ENCODE peak calls at places on chromosomes 5 and 9, in four cellular contexts. J, G, T and F are unnamed samples.
A peak's percentile ranks its signal among the peaks of the same experiment; 100 is the strongest.

GRCh38 chr5:95280692-95281091 is 4.2 kb downstream of the MCTP1 start:
- DNase-seq in J (no peak), G (no peak), T (no peak), F (no peak)

GRCh38 chr5:79878721-79879336 is 112.2 kb downstream of the MTX3 start:
- DNase-seq in J (peak; percentile 32), G (peak; percentile 13), T (no peak), F (peak; percentile 47)

GRCh38 chr5:122076023-122076422 is 2.0 kb downstream of the LOX start:
- DNase-seq in J (no peak), G (peak; percentile 88), T (no peak), F (no peak)

GRCh38 chr5:180629703-180630382 is 19.6 kb downstream of the FLT4 start:
- DNase-seq in J (no peak), G (no peak), T (no peak), F (no peak)

GRCh38 chr9:136619742-136620440 is 42.8 kb upstream of the EGFL7 start:
- DNase-seq in J (no peak), G (peak; percentile 65), T (no peak), F (no peak)

GRCh38 chr9:93884808-93885207 is 70.3 kb downstream of the BARX1 start:
- DNase-seq in J (no peak), G (no peak), T (no peak), F (no peak)

GRCh38 chr9:3386753-3387152 is 139.0 kb downstream of the RFX3 start:
- DNase-seq in J (no peak), G (no peak), T (no peak), F (no peak)

GRCh38 chr9:125631391-125632085 is 75.5 kb downstream of the MAPKAP1 start:
- DNase-seq in J (peak; percentile 71), G (peak; percentile 62), T (no peak), F (peak; percentile 31)

GRCh38 chr9:74285075-74285474 is 212.1 kb upstream of the RORB start:
- DNase-seq in J (no peak), G (no peak), T (no peak), F (no peak)

GRCh38 chr5:65651144-65651543 is 26.3 kb downstream of the SHLD3 start:
- DNase-seq in J (no peak), G (peak; percentile 73), T (no peak), F (no peak)

GRCh38 chr9:127539982-127540663 is 72.0 kb upstream of the STXBP1 start:
- DNase-seq in J (no peak), G (no peak), T (no peak), F (no peak)

GRCh38 chr9:110950041-110950645 is 88.1 kb downstream of the LPAR1 start:
- DNase-seq in J (no peak), G (no peak), T (no peak), F (no peak)

GRCh38 chr9:110952018-110952864 is 86.0 kb downstream of the LPAR1 start:
- DNase-seq in J (no peak), G (no peak), T (no peak), F (no peak)

GRCh38 chr9:110947645-110948044 is 90.6 kb downstream of the LPAR1 start:
- DNase-seq in J (no peak), G (no peak), T (no peak), F (no peak)

GRCh38 chr9:110954822-110955291 is 83.4 kb downstream of the LPAR1 start:
- DNase-seq in J (no peak), G (no peak), T (no peak), F (no peak)

DNA sequence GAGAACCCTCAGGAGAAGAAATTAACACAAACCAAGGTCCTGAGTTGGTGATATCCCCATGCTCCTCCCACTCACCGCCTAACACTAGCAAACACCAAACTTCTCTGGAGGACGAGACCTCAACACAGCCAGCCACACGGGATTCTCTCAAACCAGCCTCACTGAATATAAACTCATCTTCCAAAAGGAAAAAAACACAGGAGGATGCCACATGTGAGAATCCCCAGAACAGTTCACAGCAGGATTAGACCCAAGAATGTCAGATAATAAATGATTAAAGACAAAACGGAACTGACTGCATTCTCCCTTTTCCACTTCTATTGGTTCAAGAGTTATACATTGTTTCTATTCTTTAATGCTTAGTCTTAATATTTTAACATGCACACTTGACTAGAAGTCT is 89.2 kb downstream of the LPAR1 start:
- DNase-seq in J (no peak), G (no peak), T (no peak), F (no peak)
- TF ChIP-seq TAF1 in J (no peak), G (no peak), T (no peak), F (no peak)

GRCh38 chr5:24646915-24647314 is 2.1 kb upstream of the CDH10 start:
- DNase-seq in J (no peak), G (peak; percentile 13), T (no peak), F (no peak)

GRCh38 chr5:24642022-24642421 is 2.8 kb downstream of the CDH10 start:
- DNase-seq in J (peak; percentile 0), G (peak; percentile 16), T (no peak), F (no peak)

GRCh38 chr5:24643255-24643654 is 1.5 kb downstream of the CDH10 start:
- DNase-seq in J (no peak), G (no peak), T (no peak), F (no peak)

GRCh38 chr5:24643880-24644279 is 898 bp downstream of the CDH10 start:
- DNase-seq in J (no peak), G (no peak), T (no peak), F (no peak)

GRCh38 chr5:24644757-24645156 is at the start of gene CDH10:
- DNase-seq in J (no peak), G (no peak), T (no peak), F (no peak)
- TF ChIP-seq REST in J (no peak), G (no peak), T (no peak), F (no peak)

GRCh38 chr5:78647838-78648358 is 674 bp downstream of the LHFPL2 start:
- DNase-seq in J (no peak), G (no peak), T (no peak), F (no peak)
- TF ChIP-seq TAF1 in J (no peak), G (no peak), T (no peak), F (no peak)

GRCh38 chr5:138542956-138543729 is at the start of gene ETF1:
- DNase-seq in J (peak; percentile 97), G (peak; percentile 98), T (peak; percentile 97), F (peak; percentile 100)
- TF ChIP-seq REST in J (no peak), G (no peak), T (no peak), F (peak; percentile 49)

GRCh38 chr5:169803077-169803981 is 166.3 kb downstream of the DOCK2 start:
- DNase-seq in J (peak; percentile 59), G (no peak), T (no peak), F (peak; percentile 54)

GRCh38 chr5:169801781-169802180 is 164.7 kb downstream of the DOCK2 start:
- DNase-seq in J (no peak), G (no peak), T (no peak), F (no peak)

GRCh38 chr5:169798438-169798837 is 161.4 kb downstream of the DOCK2 start:
- DNase-seq in J (no peak), G (no peak), T (no peak), F (no peak)

GRCh38 chr5:169798906-169799660 is 162.0 kb downstream of the DOCK2 start:
- DNase-seq in J (no peak), G (no peak), T (no peak), F (no peak)

DNA sequence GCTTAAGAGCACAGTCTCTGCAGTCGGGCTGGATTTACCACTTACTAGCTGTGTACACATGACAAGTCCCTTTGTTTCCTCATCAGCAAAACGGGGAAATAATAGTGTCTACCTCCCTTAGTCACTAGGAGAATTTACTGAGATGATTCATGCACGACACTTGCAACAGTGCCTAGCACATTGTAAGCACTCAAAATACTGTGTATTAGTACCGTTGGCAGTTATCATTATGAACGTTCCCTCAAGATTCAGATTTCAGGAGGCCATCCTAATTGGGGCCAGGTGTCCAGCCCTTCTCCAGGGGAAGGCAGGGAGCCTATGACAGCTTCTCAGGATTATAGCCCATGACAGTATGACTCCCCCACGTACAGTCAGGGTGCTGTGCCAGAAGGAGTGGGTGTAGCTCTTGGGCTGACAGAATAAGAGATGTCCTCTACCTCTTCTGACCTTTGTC is 164.3 kb downstream of the DOCK2 start:
- DNase-seq in J (no peak), G (no peak), T (no peak), F (no peak)
- TF ChIP-seq TAF1 in J (no peak), G (no peak), T (no peak), F (no peak)

GRCh38 chr5:117624226-117624625 is 1049.6 kb upstream of the SEMA6A start:
- DNase-seq in J (no peak), G (no peak), T (no peak), F (no peak)
- TF ChIP-seq REST in J (no peak), G (no peak), T (no peak), F (no peak)

GRCh38 chr5:32814620-32815019 is 103.5 kb downstream of the NPR3 start:
- DNase-seq in J (no peak), G (no peak), T (no peak), F (no peak)
- TF ChIP-seq TAF1 in J (no peak), G (no peak), T (no peak), F (no peak)